ENCODE peak calls at places on chromosomes 11 and 22, in six cellular contexts. V, Q, Z, G, U and X are unnamed samples.

GRCh38 chr11:78038697-78039313 is 15.7 kb upstream of the KCTD14 start:
- DNase-seq in V (no peak), U (no peak), Z (no peak), Q (no peak), G (no peak), X (no peak)

GRCh38 chr22:25497269-25497668 is 67.2 kb upstream of the GRK3 start:
- DNase-seq in Q (no peak), V (no peak), U (no peak), Z (no peak), G (no peak), X (no peak)

GRCh38 chr22:49827853-49828598 is at the start of gene BRD1:
- DNase-seq in V (peak), Q (no peak), Z (no peak), U (no peak), G (peak), X (peak)

GRCh38 chr11:76694664-76695063 is 24.1 kb upstream of the LRRC32 start:
- DNase-seq in Q (no peak), Z (no peak), V (no peak), U (no peak), G (no peak), X (no peak)

GRCh38 chr11:70713436-70713835 is 315.1 kb downstream of the CTTN start:
- DNase-seq in U (no peak), V (no peak), Z (no peak), Q (no peak), G (no peak), X (no peak)

GRCh38 chr11:65551572-65552398 is 6.4 kb downstream of the LTBP3 start:
- DNase-seq in U (no peak), G (peak), V (peak), Z (no peak), Q (peak), X (peak)

GRCh38 chr22:26681395-26681821 is 24.0 kb downstream of the MIAT start:
- DNase-seq in V (no peak), U (no peak), G (peak), Z (no peak), Q (no peak), X (no peak)

GRCh38 chr11:124934862-124935547 is 842 bp downstream of the HEPACAM start:
- DNase-seq in G (peak), U (no peak), V (no peak), Z (no peak), Q (no peak), X (no peak)

GRCh38 chr11:38014405-38014804 is 1416.4 kb upstream of the RAG2 start:
- DNase-seq in Q (no peak), V (no peak), G (no peak), U (no peak), Z (no peak), X (no peak)

GRCh38 chr11:96388891-96389603 is 665 bp downstream of the CCDC82 start:
- DNase-seq in U (peak), G (peak), Z (no peak), V (peak), Q (peak), X (no peak)

GRCh38 chr11:47143322-47143721 is 33.4 kb downstream of the ARFGAP2 start:
- DNase-seq in G (no peak), Q (no peak), Z (no peak), U (no peak), V (no peak), X (no peak)
- TF ChIP-seq POLR2AphosphoS5 in G (no peak), Q (no peak), Z (no peak), U (no peak), V (no peak), X (no peak)

GRCh38 chr11:34266987-34267386 is 90.8 kb downstream of the ABTB2 start:
- DNase-seq in G (no peak), Q (no peak), Z (no peak), V (no peak), U (no peak), X (no peak)

GRCh38 chr11:34269031-34269430 is 88.8 kb downstream of the ABTB2 start:
- DNase-seq in U (no peak), Q (no peak), G (no peak), V (no peak), Z (no peak), X (no peak)

GRCh38 chr11:34266090-34266912 is 91.5 kb downstream of the ABTB2 start:
- DNase-seq in Q (no peak), V (peak), G (no peak), U (no peak), Z (no peak), X (peak)

GRCh38 chr11:34269694-34270245 is 88.0 kb downstream of the ABTB2 start:
- DNase-seq in Q (no peak), G (no peak), U (no peak), V (no peak), Z (no peak), X (no peak)

DNA sequence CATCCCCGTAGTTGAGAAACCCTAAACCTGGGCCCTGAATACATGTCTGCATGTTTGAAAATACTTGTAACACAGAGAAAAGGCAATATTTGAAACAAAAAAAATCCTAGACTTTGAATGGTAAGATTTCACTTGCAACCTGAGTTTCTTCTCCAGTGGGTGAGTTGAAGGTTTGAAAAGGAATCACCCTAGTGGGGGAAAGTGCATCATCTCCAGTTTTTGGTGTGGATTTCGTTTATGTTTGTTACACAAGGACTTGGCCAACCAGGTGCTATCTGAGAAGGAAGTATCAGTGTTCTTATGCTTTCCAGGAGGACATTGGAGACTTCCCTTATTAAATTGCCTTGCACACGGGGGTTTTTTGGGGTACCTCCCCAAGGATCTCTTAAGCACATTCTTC is 90.4 kb downstream of the ABTB2 start:
- DNase-seq in U (no peak), V (no peak), G (no peak), Q (no peak), Z (no peak), X (peak)
- H3K27ac ChIP-seq in U (no peak), V (no peak), G (no peak), Q (no peak), Z (peak), X (no peak)

GRCh38 chr11:24093410-24093809 is 403.4 kb upstream of the LUZP2 start:
- DNase-seq in V (no peak), U (no peak), G (no peak), Q (no peak), Z (no peak), X (no peak)
- TF ChIP-seq REST in V (no peak), U (no peak), G (no peak), Q (no peak), Z (no peak), X (no peak)

GRCh38 chr22:37564111-37564711 is 3.9 kb downstream of the CDC42EP1 start:
- DNase-seq in G (no peak), V (no peak), Q (no peak), Z (no peak), U (no peak), X (no peak)

GRCh38 chr22:37565830-37566229 is 5.5 kb downstream of the CDC42EP1 start:
- DNase-seq in Z (no peak), U (no peak), Q (no peak), G (no peak), V (no peak), X (no peak)

GRCh38 chr22:37562049-37562784 is 1.9 kb downstream of the CDC42EP1 start:
- DNase-seq in V (no peak), Q (no peak), G (no peak), U (no peak), Z (no peak), X (no peak)

GRCh38 chr22:37561209-37562048 is 1.1 kb downstream of the CDC42EP1 start:
- DNase-seq in V (peak), Z (no peak), U (no peak), G (peak), Q (peak), X (peak)

DNA sequence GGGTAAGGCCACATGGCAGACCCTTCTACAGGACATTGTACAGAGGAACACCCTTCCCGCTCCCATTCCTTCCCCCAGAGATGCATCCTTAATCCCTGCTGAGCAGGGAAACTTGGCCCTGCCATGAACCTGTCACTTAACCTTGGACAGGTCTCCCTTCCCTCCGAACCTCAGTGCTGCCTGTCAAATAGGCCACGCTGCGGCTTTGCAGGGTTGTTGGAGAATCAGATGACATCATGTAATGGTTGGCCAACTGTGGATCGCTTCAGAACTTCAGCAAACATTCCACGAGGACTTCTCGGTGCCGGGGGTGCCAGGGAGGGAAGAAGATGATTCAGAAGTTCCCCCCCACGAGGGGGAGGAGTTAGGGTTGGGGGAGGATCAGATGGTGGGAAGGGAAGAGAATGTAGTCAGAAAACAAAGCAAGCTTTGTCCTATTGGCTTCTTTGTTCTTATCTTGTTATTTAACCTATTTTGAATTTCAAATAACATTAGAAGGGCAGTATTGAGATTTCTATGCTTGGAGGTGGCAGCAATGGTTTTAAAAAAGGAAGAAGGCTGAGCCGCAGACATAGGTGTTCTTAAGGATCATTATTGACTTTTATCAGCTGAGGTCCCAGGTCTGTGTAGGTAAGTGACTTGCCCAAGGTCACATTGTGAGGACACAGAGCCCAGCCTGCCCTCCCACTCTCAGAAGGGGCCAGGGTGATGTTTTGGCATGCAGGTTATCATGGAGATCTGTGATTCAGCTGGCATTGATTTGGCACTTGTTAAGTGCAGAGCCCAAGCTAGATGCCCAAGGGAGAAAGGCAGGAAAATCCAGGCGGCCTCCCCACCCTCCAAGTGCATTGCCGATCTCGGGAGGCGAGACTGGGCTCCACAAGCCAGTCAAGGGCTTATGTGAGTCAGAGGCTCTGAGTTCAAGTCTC is 3.1 kb downstream of the CDC42EP1 start:
- DNase-seq in Q (peak), Z (no peak), U (no peak), G (peak), V (peak), X (no peak)
- TF ChIP-seq POLR2AphosphoS5 in Q (peak), Z (no peak), U (no peak), G (no peak), V (no peak), X (no peak)

GRCh38 chr11:17595526-17596309 is 48.7 kb downstream of the OTOG start:
- DNase-seq in Z (no peak), Q (no peak), V (no peak), U (no peak), G (no peak), X (no peak)

GRCh38 chr11:17597770-17598169 is 50.7 kb downstream of the OTOG start:
- DNase-seq in Q (no peak), G (no peak), V (no peak), U (no peak), Z (no peak), X (no peak)

GRCh38 chr11:17596310-17596669 is 49.2 kb downstream of the OTOG start:
- DNase-seq in Z (no peak), Q (no peak), U (no peak), V (no peak), G (no peak), X (no peak)

GRCh38 chr11:17594686-17595192 is 47.7 kb downstream of the OTOG start:
- DNase-seq in V (no peak), G (no peak), Z (no peak), Q (no peak), U (no peak), X (no peak)

GRCh38 chr11:17596711-17597110 is 49.7 kb downstream of the OTOG start:
- DNase-seq in V (no peak), U (no peak), Q (no peak), Z (no peak), G (no peak), X (no peak)
- H3K27ac ChIP-seq in V (no peak), U (no peak), Q (no peak), Z (no peak), G (no peak), X (no peak)

GRCh38 chr11:114082767-114083181 is 23.3 kb downstream of the ZBTB16 start:
- DNase-seq in V (peak), Q (no peak), Z (no peak), U (no peak), G (no peak), X (peak)
- TF ChIP-seq REST in V (no peak), Q (no peak), Z (no peak), U (no peak), G (no peak), X (peak)

GRCh38 chr11:68257477-68258362 is 14.1 kb downstream of the C11orf24 start:
- DNase-seq in G (peak), U (no peak), Z (peak), V (peak), Q (peak), X (peak)
- TF ChIP-seq POLR2AphosphoS5 in G (no peak), U (no peak), Z (no peak), V (no peak), Q (no peak), X (no peak)

GRCh38 chr11:69515271-69516245 is 34.1 kb downstream of the LINC01488 start:
- DNase-seq in U (no peak), Q (no peak), G (no peak), Z (no peak), V (no peak), X (no peak)
- H3K27ac ChIP-seq in U (no peak), Q (no peak), G (no peak), Z (no peak), V (no peak), X (no peak)

GRCh38 chr11:44858796-44859527 is 91.7 kb downstream of the TP53I11 start:
- DNase-seq in Q (no peak), Z (no peak), U (no peak), G (peak), V (no peak), X (no peak)

GRCh38 chr11:44855138-44855849 is 95.4 kb downstream of the TP53I11 start:
- DNase-seq in V (no peak), U (no peak), Z (no peak), G (no peak), Q (no peak), X (no peak)

GRCh38 chr11:44860346-44860745 is 90.3 kb downstream of the TP53I11 start:
- DNase-seq in G (no peak), Q (no peak), Z (no peak), V (no peak), U (no peak), X (no peak)

GRCh38 chr11:44859528-44859925 is 91.2 kb downstream of the TP53I11 start:
- DNase-seq in U (no peak), Z (no peak), Q (no peak), V (no peak), G (no peak), X (no peak)

GRCh38 chr11:44857490-44857889 is 93.2 kb downstream of the TP53I11 start:
- DNase-seq in U (no peak), Q (no peak), G (no peak), V (no peak), Z (no peak), X (no peak)
- TF ChIP-seq REST in U (no peak), Q (no peak), G (no peak), V (no peak), Z (no peak), X (no peak)